ENCODE peak calls at places on chromosome 9, in eight cellular contexts. One of them, this sample, is unnamed. For H3K36me3, the result is how much of the 10 kb centered on the place peaks cover.

GRCh38 chr9:70511858-70512257 is 97.4 kb upstream of the KLF9 start:
- DNase-seq in cardiac muscle cell: no peak
- DNase-seq in neural progenitor cell: no peak
- DNase-seq in CD4-positive, CD25-positive, alpha-beta regulatory T cell: no peak
- DNase-seq in endodermal cell: no peak
- DNase-seq in transverse colon: no peak
- DNase-seq in CD8-positive, alpha-beta T cell: no peak
- DNase-seq in PC-9: no peak
- DNase-seq in this sample: no peak

GRCh38 chr9:126663661-126664072 is 49.9 kb downstream of the LMX1B start:
- DNase-seq in PC-9: no peak
- DNase-seq in CD8-positive, alpha-beta T cell: no peak
- DNase-seq in endodermal cell: no peak
- DNase-seq in transverse colon: no peak
- DNase-seq in CD4-positive, CD25-positive, alpha-beta regulatory T cell: no peak
- DNase-seq in cardiac muscle cell: no peak
- DNase-seq in neural progenitor cell: no peak
- DNase-seq in this sample: no peak

GRCh38 chr9:15373201-15373530 is 49.5 kb upstream of the SNAPC3 start:
- DNase-seq in PC-9: no peak
- DNase-seq in transverse colon: no peak
- DNase-seq in neural progenitor cell: no peak
- DNase-seq in endodermal cell: no peak
- DNase-seq in cardiac muscle cell: no peak
- DNase-seq in CD4-positive, CD25-positive, alpha-beta regulatory T cell: no peak
- DNase-seq in CD8-positive, alpha-beta T cell: no peak
- DNase-seq in this sample: no peak

GRCh38 chr9:31412081-31412480 is 972.4 kb upstream of the ACO1 start:
- DNase-seq in CD8-positive, alpha-beta T cell: no peak
- DNase-seq in transverse colon: no peak
- DNase-seq in endodermal cell: no peak
- DNase-seq in PC-9: no peak
- DNase-seq in cardiac muscle cell: no peak
- DNase-seq in CD4-positive, CD25-positive, alpha-beta regulatory T cell: no peak
- DNase-seq in neural progenitor cell: no peak
- DNase-seq in this sample: no peak

GRCh38 chr9:88932766-88933165 is 58.5 kb upstream of the S1PR3 start:
- DNase-seq in neural progenitor cell: no peak
- DNase-seq in cardiac muscle cell: no peak
- DNase-seq in CD4-positive, CD25-positive, alpha-beta regulatory T cell: no peak
- DNase-seq in transverse colon: no peak
- DNase-seq in CD8-positive, alpha-beta T cell: no peak
- DNase-seq in endodermal cell: peak
- DNase-seq in PC-9: no peak
- DNase-seq in this sample: no peak

GRCh38 chr9:124390812-124391658 is 24.2 kb downstream of the PSMB7 start:
- DNase-seq in endodermal cell: no peak
- DNase-seq in CD4-positive, CD25-positive, alpha-beta regulatory T cell: no peak
- DNase-seq in CD8-positive, alpha-beta T cell: no peak
- DNase-seq in cardiac muscle cell: no peak
- DNase-seq in neural progenitor cell: peak
- DNase-seq in PC-9: peak
- DNase-seq in transverse colon: no peak
- DNase-seq in this sample: no peak

GRCh38 chr9:132726561-132727150 is 56.4 kb downstream of the GTF3C4 start:
- DNase-seq in cardiac muscle cell: no peak
- DNase-seq in PC-9: no peak
- DNase-seq in neural progenitor cell: no peak
- DNase-seq in CD4-positive, CD25-positive, alpha-beta regulatory T cell: no peak
- DNase-seq in CD8-positive, alpha-beta T cell: no peak
- DNase-seq in endodermal cell: peak
- DNase-seq in transverse colon: no peak
- DNase-seq in this sample: no peak

GRCh38 chr9:136769710-136770191 is 5.4 kb upstream of the LCN15 start:
- DNase-seq in endodermal cell: peak
- DNase-seq in PC-9: no peak
- DNase-seq in CD4-positive, CD25-positive, alpha-beta regulatory T cell: peak
- DNase-seq in CD8-positive, alpha-beta T cell: no peak
- DNase-seq in neural progenitor cell: peak
- DNase-seq in cardiac muscle cell: peak
- DNase-seq in transverse colon: peak
- DNase-seq in this sample: peak

GRCh38 chr9:90970603-90971002 is 169.0 kb downstream of the SYK start:
- DNase-seq in endodermal cell: no peak
- DNase-seq in PC-9: no peak
- DNase-seq in CD4-positive, CD25-positive, alpha-beta regulatory T cell: no peak
- DNase-seq in CD8-positive, alpha-beta T cell: no peak
- DNase-seq in neural progenitor cell: peak
- DNase-seq in transverse colon: no peak
- DNase-seq in cardiac muscle cell: no peak
- DNase-seq in this sample: no peak

GRCh38 chr9:91391426-91392217 is 29.9 kb upstream of the AUH start:
- DNase-seq in endodermal cell: no peak
- DNase-seq in transverse colon: no peak
- DNase-seq in CD4-positive, CD25-positive, alpha-beta regulatory T cell: no peak
- DNase-seq in CD8-positive, alpha-beta T cell: no peak
- DNase-seq in PC-9: no peak
- DNase-seq in neural progenitor cell: no peak
- DNase-seq in cardiac muscle cell: no peak
- DNase-seq in this sample: no peak

GRCh38 chr9:73761905-73762304 is 610.2 kb downstream of the ANXA1 start:
- DNase-seq in PC-9: no peak
- DNase-seq in CD8-positive, alpha-beta T cell: no peak
- DNase-seq in transverse colon: no peak
- DNase-seq in cardiac muscle cell: no peak
- DNase-seq in endodermal cell: no peak
- DNase-seq in CD4-positive, CD25-positive, alpha-beta regulatory T cell: no peak
- DNase-seq in neural progenitor cell: no peak
- DNase-seq in this sample: no peak

GRCh38 chr9:70413798-70414775 is at the start of gene KLF9:
- DNase-seq in neural progenitor cell: peak
- DNase-seq in transverse colon: peak
- DNase-seq in CD8-positive, alpha-beta T cell: peak
- DNase-seq in CD4-positive, CD25-positive, alpha-beta regulatory T cell: peak
- DNase-seq in cardiac muscle cell: peak
- DNase-seq in PC-9: peak
- DNase-seq in endodermal cell: peak
- DNase-seq in this sample: peak

GRCh38 chr9:4622016-4622415 is 40.1 kb upstream of the PLPP6 start:
- DNase-seq in endodermal cell: peak
- DNase-seq in CD8-positive, alpha-beta T cell: no peak
- DNase-seq in neural progenitor cell: peak
- DNase-seq in PC-9: no peak
- DNase-seq in CD4-positive, CD25-positive, alpha-beta regulatory T cell: no peak
- DNase-seq in transverse colon: no peak
- DNase-seq in cardiac muscle cell: no peak
- DNase-seq in this sample: no peak

GRCh38 chr9:134669556-134669955 is 28.0 kb downstream of the COL5A1 start:
- DNase-seq in CD8-positive, alpha-beta T cell: no peak
- DNase-seq in neural progenitor cell: no peak
- DNase-seq in CD4-positive, CD25-positive, alpha-beta regulatory T cell: no peak
- DNase-seq in PC-9: no peak
- DNase-seq in transverse colon: no peak
- DNase-seq in cardiac muscle cell: no peak
- DNase-seq in endodermal cell: no peak
- DNase-seq in this sample: no peak

GRCh38 chr9:6845881-6846280 is 88.1 kb downstream of the KDM4C start:
- DNase-seq in CD8-positive, alpha-beta T cell: no peak
- DNase-seq in endodermal cell: peak
- DNase-seq in transverse colon: no peak
- DNase-seq in neural progenitor cell: peak
- DNase-seq in cardiac muscle cell: peak
- DNase-seq in PC-9: no peak
- DNase-seq in CD4-positive, CD25-positive, alpha-beta regulatory T cell: no peak
- DNase-seq in this sample: no peak

GRCh38 chr9:72005451-72005850 is 55.0 kb downstream of the C9orf57 start:
- DNase-seq in transverse colon: no peak
- DNase-seq in CD8-positive, alpha-beta T cell: no peak
- DNase-seq in neural progenitor cell: no peak
- DNase-seq in cardiac muscle cell: no peak
- DNase-seq in endodermal cell: no peak
- DNase-seq in CD4-positive, CD25-positive, alpha-beta regulatory T cell: no peak
- DNase-seq in PC-9: no peak
- DNase-seq in this sample: no peak

GRCh38 chr9:72509635-72510034 is 11.8 kb upstream of the TMC1 start:
- DNase-seq in CD4-positive, CD25-positive, alpha-beta regulatory T cell: no peak
- DNase-seq in CD8-positive, alpha-beta T cell: no peak
- DNase-seq in endodermal cell: no peak
- DNase-seq in transverse colon: no peak
- DNase-seq in PC-9: peak
- DNase-seq in cardiac muscle cell: no peak
- DNase-seq in neural progenitor cell: no peak
- DNase-seq in this sample: no peak

GRCh38 chr9:133275105-133276000 is at the start of gene ABO:
- DNase-seq in endodermal cell: peak
- DNase-seq in neural progenitor cell: peak
- DNase-seq in transverse colon: peak
- DNase-seq in CD4-positive, CD25-positive, alpha-beta regulatory T cell: no peak
- DNase-seq in CD8-positive, alpha-beta T cell: no peak
- DNase-seq in PC-9: no peak
- DNase-seq in cardiac muscle cell: peak
- DNase-seq in this sample: no peak

GRCh38 chr9:117180896-117181456 is 233.9 kb downstream of the ASTN2 start:
- DNase-seq in PC-9: no peak
- DNase-seq in neural progenitor cell: no peak
- DNase-seq in transverse colon: no peak
- DNase-seq in cardiac muscle cell: no peak
- DNase-seq in CD8-positive, alpha-beta T cell: no peak
- DNase-seq in endodermal cell: no peak
- DNase-seq in CD4-positive, CD25-positive, alpha-beta regulatory T cell: no peak
- DNase-seq in this sample: no peak

GRCh38 chr9:132027752-132028666 is 51.7 kb downstream of the MED27 start:
- DNase-seq in transverse colon: no peak
- DNase-seq in PC-9: no peak
- DNase-seq in cardiac muscle cell: no peak
- DNase-seq in endodermal cell: no peak
- DNase-seq in CD8-positive, alpha-beta T cell: no peak
- DNase-seq in CD4-positive, CD25-positive, alpha-beta regulatory T cell: no peak
- DNase-seq in neural progenitor cell: no peak
- DNase-seq in this sample: no peak

GRCh38 chr9:121268598-121269029 is 652 bp downstream of the GSN start:
- DNase-seq in neural progenitor cell: no peak
- DNase-seq in cardiac muscle cell: no peak
- DNase-seq in transverse colon: no peak
- DNase-seq in CD4-positive, CD25-positive, alpha-beta regulatory T cell: no peak
- DNase-seq in endodermal cell: no peak
- DNase-seq in CD8-positive, alpha-beta T cell: no peak
- DNase-seq in PC-9: peak
- DNase-seq in this sample: no peak

GRCh38 chr9:114006931-114007691 is 71.0 kb downstream of the AMBP start:
- DNase-seq in CD8-positive, alpha-beta T cell: no peak
- DNase-seq in PC-9: no peak
- DNase-seq in CD4-positive, CD25-positive, alpha-beta regulatory T cell: no peak
- DNase-seq in transverse colon: no peak
- DNase-seq in neural progenitor cell: no peak
- DNase-seq in cardiac muscle cell: no peak
- DNase-seq in endodermal cell: peak
- DNase-seq in this sample: no peak

GRCh38 chr9:110844121-110844520 is 175.5 kb downstream of the MUSK start:
- DNase-seq in CD4-positive, CD25-positive, alpha-beta regulatory T cell: no peak
- DNase-seq in PC-9: no peak
- DNase-seq in endodermal cell: no peak
- DNase-seq in transverse colon: no peak
- DNase-seq in CD8-positive, alpha-beta T cell: no peak
- DNase-seq in cardiac muscle cell: no peak
- DNase-seq in neural progenitor cell: no peak
- DNase-seq in this sample: no peak

GRCh38 chr9:129637673-129638439 is 4.1 kb downstream of the ASB6 start:
- DNase-seq in transverse colon: no peak
- DNase-seq in PC-9: no peak
- DNase-seq in CD8-positive, alpha-beta T cell: no peak
- DNase-seq in CD4-positive, CD25-positive, alpha-beta regulatory T cell: no peak
- DNase-seq in cardiac muscle cell: no peak
- DNase-seq in endodermal cell: no peak
- DNase-seq in neural progenitor cell: no peak
- DNase-seq in this sample: no peak
- H3K36me3 ChIP-seq in transverse colon: under half
- H3K36me3 ChIP-seq in PC-9: under half
- H3K36me3 ChIP-seq in CD8-positive, alpha-beta T cell: under half
- H3K36me3 ChIP-seq in CD4-positive, CD25-positive, alpha-beta regulatory T cell: half or more
- H3K36me3 ChIP-seq in cardiac muscle cell: under half
- H3K36me3 ChIP-seq in endodermal cell: half or more
- H3K36me3 ChIP-seq in neural progenitor cell: under half
- H3K36me3 ChIP-seq in this sample: under half

GRCh38 chr9:36679710-36680109 is 107.0 kb downstream of the MELK start:
- DNase-seq in CD4-positive, CD25-positive, alpha-beta regulatory T cell: no peak
- DNase-seq in neural progenitor cell: no peak
- DNase-seq in PC-9: no peak
- DNase-seq in CD8-positive, alpha-beta T cell: no peak
- DNase-seq in cardiac muscle cell: no peak
- DNase-seq in transverse colon: no peak
- DNase-seq in endodermal cell: no peak
- DNase-seq in this sample: no peak
- H3K36me3 ChIP-seq in CD4-positive, CD25-positive, alpha-beta regulatory T cell: under half
- H3K36me3 ChIP-seq in neural progenitor cell: under half
- H3K36me3 ChIP-seq in PC-9: under half
- H3K36me3 ChIP-seq in CD8-positive, alpha-beta T cell: under half
- H3K36me3 ChIP-seq in cardiac muscle cell: under half
- H3K36me3 ChIP-seq in transverse colon: under half
- H3K36me3 ChIP-seq in endodermal cell: half or more
- H3K36me3 ChIP-seq in this sample: under half

GRCh38 chr9:76464706-76465105 is 5.7 kb downstream of the GCNT1 start:
- DNase-seq in neural progenitor cell: no peak
- DNase-seq in CD4-positive, CD25-positive, alpha-beta regulatory T cell: no peak
- DNase-seq in endodermal cell: no peak
- DNase-seq in CD8-positive, alpha-beta T cell: no peak
- DNase-seq in transverse colon: no peak
- DNase-seq in cardiac muscle cell: no peak
- DNase-seq in PC-9: no peak
- DNase-seq in this sample: no peak
- H3K36me3 ChIP-seq in neural progenitor cell: under half
- H3K36me3 ChIP-seq in CD4-positive, CD25-positive, alpha-beta regulatory T cell: under half
- H3K36me3 ChIP-seq in endodermal cell: half or more
- H3K36me3 ChIP-seq in CD8-positive, alpha-beta T cell: under half
- H3K36me3 ChIP-seq in transverse colon: under half
- H3K36me3 ChIP-seq in cardiac muscle cell: under half
- H3K36me3 ChIP-seq in PC-9: under half
- H3K36me3 ChIP-seq in this sample: under half

GRCh38 chr9:5670079-5670478 is 41.2 kb downstream of the RIC1 start:
- DNase-seq in transverse colon: no peak
- DNase-seq in CD4-positive, CD25-positive, alpha-beta regulatory T cell: no peak
- DNase-seq in cardiac muscle cell: no peak
- DNase-seq in neural progenitor cell: no peak
- DNase-seq in PC-9: no peak
- DNase-seq in endodermal cell: no peak
- DNase-seq in CD8-positive, alpha-beta T cell: no peak
- DNase-seq in this sample: no peak

GRCh38 chr9:5665059-5665458 is 36.2 kb downstream of the RIC1 start:
- DNase-seq in neural progenitor cell: no peak
- DNase-seq in CD8-positive, alpha-beta T cell: no peak
- DNase-seq in CD4-positive, CD25-positive, alpha-beta regulatory T cell: no peak
- DNase-seq in cardiac muscle cell: no peak
- DNase-seq in PC-9: no peak
- DNase-seq in endodermal cell: no peak
- DNase-seq in transverse colon: no peak
- DNase-seq in this sample: no peak

GRCh38 chr9:5671711-5672353 is 42.9 kb downstream of the RIC1 start:
- DNase-seq in PC-9: no peak
- DNase-seq in CD8-positive, alpha-beta T cell: no peak
- DNase-seq in cardiac muscle cell: no peak
- DNase-seq in CD4-positive, CD25-positive, alpha-beta regulatory T cell: peak
- DNase-seq in neural progenitor cell: peak
- DNase-seq in endodermal cell: peak
- DNase-seq in transverse colon: no peak
- DNase-seq in this sample: no peak

GRCh38 chr9:5667391-5667790 is 38.5 kb downstream of the RIC1 start:
- DNase-seq in transverse colon: no peak
- DNase-seq in CD4-positive, CD25-positive, alpha-beta regulatory T cell: no peak
- DNase-seq in PC-9: no peak
- DNase-seq in endodermal cell: no peak
- DNase-seq in CD8-positive, alpha-beta T cell: no peak
- DNase-seq in cardiac muscle cell: no peak
- DNase-seq in neural progenitor cell: no peak
- DNase-seq in this sample: no peak
- H3K36me3 ChIP-seq in transverse colon: under half
- H3K36me3 ChIP-seq in CD4-positive, CD25-positive, alpha-beta regulatory T cell: under half
- H3K36me3 ChIP-seq in PC-9: under half
- H3K36me3 ChIP-seq in endodermal cell: under half
- H3K36me3 ChIP-seq in CD8-positive, alpha-beta T cell: under half
- H3K36me3 ChIP-seq in cardiac muscle cell: under half
- H3K36me3 ChIP-seq in neural progenitor cell: under half
- H3K36me3 ChIP-seq in this sample: under half

This sample was measured in CD8-positive, alpha-beta memory T cell.